ENCODE peak calls at places on chromosomes 12 and 14, in six cellular contexts. G is neural progenitor cell, X is GM23248, O is OCI-LY7, V is GM23338, R is hepatocyte. Z is an unnamed sample.

GRCh38 chr12:62426095-62426488 is 40.5 kb upstream of the MON2 start:
- DNase-seq in X (peak; percentile 15), G (no peak), V (no peak), O (no peak), R (no peak), Z (no peak)

GRCh38 chr12:80710727-80711066 is 3.3 kb downstream of the MYF6 start:
- DNase-seq in O (no peak), X (no peak), R (no peak), V (no peak), G (no peak), Z (no peak)

GRCh38 chr12:118611295-118611694 is 234.9 kb downstream of the SUDS3 start:
- DNase-seq in G (peak; percentile 80), V (peak; percentile 12), R (no peak), X (no peak), O (no peak), Z (no peak)

GRCh38 chr14:69049675-69050074 is 70.6 kb upstream of the ACTN1 start:
- DNase-seq in R (peak; percentile 57), O (no peak), G (no peak), X (peak; percentile 80), V (no peak), Z (no peak)

GRCh38 chr14:88981948-88982347 is 157.5 kb downstream of the TTC8 start:
- DNase-seq in R (no peak), X (no peak), V (no peak), O (no peak), G (no peak), Z (no peak)

GRCh38 chr12:76449572-76449971 is 101.4 kb upstream of the BBS10 start:
- DNase-seq in O (no peak), X (peak; percentile 77), V (no peak), R (no peak), G (no peak), Z (no peak)

GRCh38 chr12:2355198-2355597 is 302.4 kb downstream of the CACNA1C start:
- DNase-seq in X (no peak), R (no peak), G (no peak), V (no peak), O (no peak), Z (no peak)

GRCh38 chr12:29831173-29831572 is 47.4 kb upstream of the TMTC1 start:
- DNase-seq in G (no peak), X (no peak), R (no peak), V (peak; percentile 4), O (no peak), Z (no peak)

GRCh38 chr12:57085999-57086950 is 2.6 kb upstream of the NAB2 start:
- DNase-seq in O (peak; percentile 72), X (peak; percentile 81), R (peak; percentile 90), G (peak; percentile 90), V (peak; percentile 90), Z (peak; percentile 53)

GRCh38 chr14:69863083-69863482 is 16.1 kb upstream of the SMOC1 start:
- DNase-seq in V (no peak), G (no peak), O (no peak), R (no peak), X (no peak), Z (no peak)

GRCh38 chr14:54681819-54682261 is 114.9 kb downstream of the SAMD4A start:
- DNase-seq in R (no peak), V (no peak), O (no peak), X (no peak), G (no peak), Z (no peak)

GRCh38 chr12:106358410-106359241 is 1.1 kb downstream of the POLR3B start:
- DNase-seq in G (no peak), V (no peak), O (peak; percentile 4), R (peak; percentile 73), X (peak; percentile 29), Z (no peak)

GRCh38 chr12:124174949-124175348 is 119.9 kb upstream of the RFLNA start:
- DNase-seq in O (no peak), X (peak; percentile 49), G (no peak), R (no peak), V (no peak), Z (no peak)

GRCh38 chr14:65277027-65277426 is 135.5 kb upstream of the FUT8 start:
- DNase-seq in X (peak; percentile 83), V (no peak), O (no peak), G (no peak), R (no peak), Z (no peak)

GRCh38 chr12:103969391-103969790 is 3.7 kb downstream of the TDG start:
- DNase-seq in X (peak; percentile 51), G (no peak), V (no peak), R (no peak), O (no peak), Z (no peak)

GRCh38 chr14:68784298-68784910 is 8.5 kb downstream of the ZFP36L1 start:
- DNase-seq in G (no peak), V (no peak), R (peak; percentile 92), X (peak; percentile 71), O (no peak), Z (no peak)

GRCh38 chr12:69254046-69254445 is 14.7 kb downstream of the CPSF6 start:
- DNase-seq in V (peak; percentile 79), X (peak; percentile 70), G (peak; percentile 51), R (peak; percentile 41), O (peak; percentile 47), Z (peak; percentile 77)

GRCh38 chr14:37591941-37592287 is 3.1 kb downstream of the FOXA1 start:
- DNase-seq in X (no peak), V (no peak), R (peak; percentile 41), O (no peak), G (peak; percentile 45), Z (no peak)

GRCh38 chr14:105180598-105181528 is at the start of gene NUDT14:
- DNase-seq in V (peak; percentile 75), O (peak; percentile 84), R (peak; percentile 89), X (peak; percentile 86), G (peak; percentile 80), Z (peak; percentile 58)

GRCh38 chr12:51013441-51013840 is 12.7 kb downstream of the SLC11A2 start:
- DNase-seq in X (no peak), O (no peak), V (no peak), R (no peak), G (no peak), Z (no peak)

GRCh38 chr12:102847131-102847530 is 69.9 kb downstream of the PAH start:
- DNase-seq in O (no peak), X (peak; percentile 9), G (no peak), R (no peak), V (no peak), Z (no peak)

GRCh38 chr12:12992418-12993175 is 7.5 kb downstream of the HEBP1 start:
- DNase-seq in X (peak; percentile 93), O (no peak), V (peak; percentile 34), R (peak; percentile 67), G (no peak), Z (peak; percentile 59)

GRCh38 chr14:104851896-104852663 is 13.0 kb upstream of the CEP170B start:
- DNase-seq in R (no peak), O (no peak), V (peak; percentile 23), G (no peak), X (peak; percentile 63), Z (no peak)

GRCh38 chr12:51911788-51912711 is 4.7 kb downstream of the ACVRL1 start:
- DNase-seq in V (peak; percentile 37), X (no peak), O (no peak), G (no peak), R (no peak), Z (no peak)

GRCh38 chr14:95265106-95266094 is 54.3 kb downstream of the CLMN start:
- DNase-seq in V (no peak), O (peak; percentile 90), R (peak; percentile 87), X (peak; percentile 96), G (no peak), Z (peak; percentile 66)

GRCh38 chr12:57899010-57899662 is 42.2 kb upstream of the ATP23 start:
- DNase-seq in G (no peak), V (no peak), O (peak; percentile 86), R (no peak), X (peak; percentile 74), Z (peak; percentile 94)

GRCh38 chr12:71354871-71355270 is 84.7 kb upstream of the LGR5 start:
- DNase-seq in G (peak; percentile 49), V (peak; percentile 8), O (no peak), R (no peak), X (no peak), Z (peak; percentile 88)

GRCh38 chr12:97767347-97767746 is 304.7 kb downstream of the RMST start:
- DNase-seq in X (no peak), R (no peak), V (no peak), G (no peak), O (no peak), Z (no peak)

GRCh38 chr12:124365726-124366430 is 71.0 kb downstream of the RFLNA start:
- DNase-seq in O (no peak), V (no peak), R (no peak), G (no peak), X (no peak), Z (no peak)

GRCh38 chr12:110046451-110047187 is 1.7 kb downstream of the C12orf76 start:
- DNase-seq in R (peak; percentile 36), O (no peak), V (no peak), X (peak; percentile 43), G (no peak), Z (no peak)
- TF ChIP-seq EZH2phosphoT487 in R (no peak), O (no peak), V (no peak), X (no peak), G (no peak), Z (no peak)

GRCh38 chr14:100674897-100675618 is 51.6 kb upstream of the DLK1 start:
- DNase-seq in V (no peak), X (no peak), R (no peak), G (no peak), O (no peak), Z (no peak)
- TF ChIP-seq EZH2phosphoT487 in V (no peak), X (no peak), R (no peak), G (no peak), O (no peak), Z (no peak)

GRCh38 chr14:58717821-58718220 is 80.1 kb downstream of the DACT1 start:
- DNase-seq in G (no peak), V (no peak), O (no peak), X (no peak), R (no peak), Z (no peak)

GRCh38 chr14:58716706-58717105 is 78.9 kb downstream of the DACT1 start:
- DNase-seq in R (no peak), O (no peak), G (no peak), X (no peak), V (no peak), Z (no peak)

GRCh38 chr14:58718226-58718625 is 80.5 kb downstream of the DACT1 start:
- DNase-seq in O (no peak), G (no peak), R (no peak), V (no peak), X (no peak), Z (no peak)

GRCh38 chr14:58713677-58714076 is 75.9 kb downstream of the DACT1 start:
- DNase-seq in R (no peak), G (no peak), V (no peak), X (no peak), O (no peak), Z (no peak)

DNA sequence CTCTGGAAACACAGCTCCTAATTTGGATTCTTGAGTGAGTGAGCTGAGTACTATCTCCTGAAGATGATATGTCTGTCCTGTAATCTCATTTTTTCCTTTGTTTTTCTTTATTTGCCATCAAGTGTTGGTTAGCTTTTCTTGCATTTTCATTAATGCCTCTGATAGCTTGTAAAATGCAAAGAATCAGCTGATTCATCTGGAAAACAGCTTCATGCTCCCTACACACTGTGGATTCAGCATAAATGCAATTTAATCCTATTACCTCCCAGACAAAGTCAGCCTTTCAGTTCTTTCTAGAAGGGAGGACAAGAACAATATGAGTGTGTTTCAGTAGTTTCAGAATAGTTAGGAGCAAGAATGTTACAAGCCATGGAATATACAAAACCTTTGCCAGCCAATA is 79.4 kb downstream of the DACT1 start:
- DNase-seq in X (no peak), R (no peak), G (peak; percentile 32), O (no peak), V (no peak), Z (no peak)
- TF ChIP-seq EZH2phosphoT487 in X (no peak), R (no peak), G (no peak), O (no peak), V (no peak), Z (no peak)

GRCh38 chr14:56751471-56751870 is 58.8 kb downstream of the OTX2 start:
- DNase-seq in V (peak; percentile 63), O (no peak), X (no peak), R (no peak), G (peak; percentile 53), Z (no peak)
- TF ChIP-seq EZH2phosphoT487 in V (no peak), O (no peak), X (no peak), R (no peak), G (no peak), Z (no peak)

Z was measured in MM.1S.